ENCODE peak calls at places on chromosomes 7 and 10, in six cellular contexts. K is H1, H is tibial nerve, U is K562, C is sigmoid colon, N is heart left ventricle. E is an unnamed sample.

GRCh38 chr10:49161411-49161997 is 26.7 kb downstream of the TMEM273 start:
- DNase-seq in K (no peak), H (no peak), U (peak; percentile 89), C (no peak), N (no peak), E (peak; percentile 16)

GRCh38 chr10:110389250-110389649 is 84.5 kb upstream of the SMNDC1 start:
- DNase-seq in K (no peak), H (no peak), U (no peak), C (no peak), N (no peak), E (no peak)

GRCh38 chr7:158973440-158973839 is 117.1 kb downstream of the DYNC2I1 start:
- DNase-seq in K (peak; percentile 39), H (no peak), U (peak; percentile 76), C (no peak), N (no peak), E (no peak)

GRCh38 chr7:92674379-92674778 is 84.2 kb upstream of the FAM133B start:
- DNase-seq in K (no peak), H (no peak), U (no peak), C (no peak), N (no peak), E (no peak)

GRCh38 chr10:17453377-17454091 is 861 bp downstream of the ST8SIA6 start:
- DNase-seq in K (peak; percentile 33), H (peak; percentile 22), U (peak; percentile 78), C (no peak), N (peak; percentile 25), E (peak; percentile 12)

GRCh38 chr10:31939797-31940708 is 11.4 kb upstream of the ARHGAP12 start:
- DNase-seq in K (no peak), H (no peak), U (no peak), C (no peak), N (no peak), E (no peak)

GRCh38 chr10:75776738-75777504 is 345.5 kb downstream of the LRMDA start:
- DNase-seq in K (no peak), H (no peak), U (no peak), C (no peak), N (no peak), E (no peak)

GRCh38 chr7:2985866-2986265 is 57.8 kb downstream of the CARD11 start:
- DNase-seq in K (no peak), H (no peak), U (no peak), C (no peak), N (no peak), E (no peak)

GRCh38 chr7:158228986-158229385 is 358.6 kb downstream of the PTPRN2 start:
- DNase-seq in K (peak; percentile 15), H (no peak), U (peak; percentile 10), C (no peak), N (no peak), E (no peak)

GRCh38 chr7:36605261-36605660 is 119.0 kb downstream of the AOAH start:
- DNase-seq in K (no peak), H (no peak), U (no peak), C (no peak), N (no peak), E (no peak)

GRCh38 chr10:120945801-120946302 is 94.7 kb downstream of the WDR11 start:
- DNase-seq in K (no peak), H (no peak), U (no peak), C (peak; percentile 79), N (no peak), E (peak; percentile 53)

GRCh38 chr10:68489919-68490318 is 18.1 kb upstream of the DNA2 start:
- DNase-seq in K (no peak), H (no peak), U (no peak), C (no peak), N (no peak), E (no peak)

GRCh38 chr10:64534616-64535015 is 1013.4 kb downstream of the REEP3 start:
- DNase-seq in K (no peak), H (no peak), U (no peak), C (no peak), N (no peak), E (no peak)

GRCh38 chr10:118809821-118810220 is 55.1 kb upstream of the CACUL1 start:
- DNase-seq in K (no peak), H (no peak), U (no peak), C (no peak), N (no peak), E (no peak)

GRCh38 chr7:98284335-98285036 is 3.0 kb downstream of the BRI3 start:
- DNase-seq in K (no peak), H (peak; percentile 62), U (no peak), C (peak; percentile 88), N (peak; percentile 84), E (peak; percentile 89)

GRCh38 chr7:98285132-98286092 is 3.9 kb downstream of the BRI3 start:
- DNase-seq in K (no peak), H (no peak), U (no peak), C (no peak), N (no peak), E (no peak)

GRCh38 chr7:98286701-98287485 is 5.4 kb downstream of the BRI3 start:
- DNase-seq in K (no peak), H (no peak), U (no peak), C (no peak), N (no peak), E (peak; percentile 52)

GRCh38 chr7:98287486-98287959 is 6.0 kb downstream of the BRI3 start:
- DNase-seq in K (peak; percentile 68), H (no peak), U (no peak), C (no peak), N (no peak), E (no peak)

DNA sequence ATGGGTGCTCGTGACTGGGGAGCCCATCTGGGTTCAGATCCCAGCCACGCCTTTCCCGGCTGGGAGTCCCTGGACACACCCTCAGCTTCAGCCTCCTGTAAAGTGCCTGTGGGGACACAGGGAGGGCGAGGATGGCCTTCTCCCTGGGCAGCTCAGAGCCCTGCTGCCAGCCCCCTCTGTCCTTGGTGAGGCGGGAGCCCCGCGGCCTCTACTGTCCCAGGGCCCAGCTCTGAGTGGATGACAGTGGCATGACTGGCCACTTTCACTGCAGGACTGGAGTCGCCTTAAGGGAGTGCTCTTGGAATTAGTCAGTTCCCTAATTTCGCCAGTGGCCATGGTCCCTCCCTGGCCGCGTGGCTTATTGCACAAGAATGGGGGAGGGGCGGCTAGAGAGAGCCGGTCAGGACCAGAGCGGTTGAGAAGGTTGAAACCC is 4.6 kb downstream of the BRI3 start:
- DNase-seq in K (no peak), H (peak; percentile 64), U (peak; percentile 41), C (peak; percentile 84), N (peak; percentile 63), E (peak; percentile 55)
- TF ChIP-seq POLR2A in K (no peak), H (no peak), U (no peak), C (no peak), N (peak; percentile 33), E (no peak)

GRCh38 chr7:41978858-41979257 is 258.2 kb downstream of the GLI3 start:
- DNase-seq in K (no peak), H (no peak), U (no peak), C (no peak), N (no peak), E (no peak)

GRCh38 chr7:41984888-41985287 is 252.1 kb downstream of the GLI3 start:
- DNase-seq in K (no peak), H (no peak), U (no peak), C (no peak), N (no peak), E (no peak)

GRCh38 chr7:41977165-41977651 is 259.8 kb downstream of the GLI3 start:
- DNase-seq in K (no peak), H (no peak), U (peak; percentile 37), C (no peak), N (peak; percentile 45), E (peak; percentile 57)

GRCh38 chr7:41979834-41980307 is 257.1 kb downstream of the GLI3 start:
- DNase-seq in K (no peak), H (no peak), U (peak; percentile 14), C (no peak), N (no peak), E (peak; percentile 43)

DNA sequence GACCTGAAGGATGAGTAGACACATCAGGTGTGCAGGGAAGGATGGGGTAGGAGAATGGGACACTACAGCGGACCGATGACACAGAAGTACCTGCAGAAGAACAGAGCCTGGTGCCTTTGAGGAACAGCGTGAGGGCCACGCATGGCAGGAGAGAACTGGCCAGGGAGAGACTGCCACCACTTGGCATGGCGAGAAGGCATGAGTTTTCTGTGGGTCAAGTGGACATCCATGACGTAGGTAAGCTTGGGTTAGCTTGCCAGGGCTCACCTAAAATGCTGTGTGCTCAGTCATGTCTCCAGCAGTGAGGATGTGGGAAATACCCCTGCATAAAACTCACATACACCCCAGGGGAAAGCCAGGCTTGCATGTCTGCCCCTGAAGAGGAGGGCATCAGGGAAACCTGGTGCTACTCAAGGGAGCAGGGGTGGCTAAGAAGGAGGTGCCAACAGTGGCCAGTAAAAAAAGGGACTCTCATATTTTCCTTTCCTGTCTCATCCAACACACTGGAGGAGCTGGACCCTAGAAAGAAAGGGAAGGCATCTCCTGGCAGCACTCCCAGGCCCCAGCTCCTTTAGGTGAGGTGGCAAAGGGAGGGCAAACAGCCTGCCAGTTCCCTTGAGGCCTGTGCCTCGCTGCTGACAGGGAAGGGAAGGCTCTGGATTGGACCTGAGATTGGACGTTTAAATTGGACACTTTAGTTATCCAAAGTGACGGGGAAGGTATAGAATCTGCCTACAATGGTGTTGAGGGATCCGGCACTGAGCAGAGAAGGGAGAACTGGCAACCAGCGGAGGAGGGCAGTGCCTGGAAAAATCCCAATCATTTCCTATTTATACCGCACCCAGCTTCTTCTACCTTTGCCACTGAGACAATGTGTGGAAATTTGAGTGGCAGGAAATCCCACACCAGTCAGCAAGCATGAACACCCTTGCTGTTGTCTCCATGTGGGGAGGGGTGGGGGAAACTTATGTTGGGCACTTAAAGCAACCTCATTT is 255.7 kb downstream of the GLI3 start:
- DNase-seq in K (no peak), H (no peak), U (no peak), C (no peak), N (no peak), E (peak; percentile 83)
- H3K27ac ChIP-seq in K (no peak overlapping the region), H (no peak overlapping the region), U (no peak overlapping the region), C (peak overlapping the region; percentile 74), N (no peak overlapping the region), E (peak overlapping the region; percentile 80)

GRCh38 chr10:26622891-26623290 is 74.6 kb upstream of the PDSS1 start:
- DNase-seq in K (no peak), H (no peak), U (no peak), C (no peak), N (no peak), E (no peak)

GRCh38 chr10:26627320-26627719 is 70.2 kb upstream of the PDSS1 start:
- DNase-seq in K (no peak), H (no peak), U (peak; percentile 16), C (no peak), N (no peak), E (no peak)

GRCh38 chr10:26628395-26628794 is 69.1 kb upstream of the PDSS1 start:
- DNase-seq in K (no peak), H (no peak), U (no peak), C (no peak), N (no peak), E (no peak)

GRCh38 chr10:26624017-26624416 is 73.5 kb upstream of the PDSS1 start:
- DNase-seq in K (no peak), H (no peak), U (no peak), C (no peak), N (no peak), E (no peak)

DNA sequence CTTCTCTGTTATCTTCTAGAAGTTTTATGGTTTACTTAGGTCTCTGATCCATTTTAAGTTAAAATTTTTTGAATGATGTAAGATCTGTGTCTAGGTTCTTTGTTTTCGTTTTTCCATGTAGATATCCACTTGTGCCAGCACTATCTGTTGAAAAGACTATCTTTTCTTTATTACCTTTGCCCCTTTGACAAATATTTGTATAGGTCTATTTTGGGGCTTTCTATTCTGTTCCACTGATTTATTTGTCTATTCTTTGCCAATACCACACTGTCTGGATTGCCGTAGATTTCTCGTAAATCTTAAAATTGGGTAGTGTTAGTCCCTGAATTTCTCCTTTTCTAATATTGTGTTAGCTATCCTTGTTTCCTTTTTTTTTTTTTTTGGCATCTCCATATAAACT is 71.4 kb upstream of the PDSS1 start:
- DNase-seq in K (no peak), H (no peak), U (no peak), C (no peak), N (no peak), E (no peak)
- TF ChIP-seq POLR2A in K (no peak), H (no peak), U (no peak), C (no peak), N (no peak), E (no peak)

GRCh38 chr10:21497177-21497807 is 28.2 kb downstream of the SKIDA1 start:
- DNase-seq in K (no peak), H (peak; percentile 77), U (peak; percentile 57), C (peak; percentile 96), N (peak; percentile 91), E (peak; percentile 99)
- H3K27ac ChIP-seq in K (peak overlapping the region; percentile 86), H (peak overlapping the region; percentile 89), U (no peak overlapping the region), C (peak overlapping the region; percentile 73), N (peak overlapping the region; percentile 68), E (peak overlapping the region; percentile 58)

E was measured in thyroid gland.